ENCODE peak calls at places on chromosome 22, in five cellular contexts. M is AG04450, O is neural crest cell, J is endothelial cell, L is RWPE1. X is an unnamed sample.
A peak's percentile ranks its signal among the peaks of the same experiment; 100 is the strongest.

GRCh38 chr22:32949719-32950118 is 108.5 kb downstream of the SYN3 start:
- DNase-seq in M (no peak), O (no peak), J (no peak), L (no peak), X (no peak)

GRCh38 chr22:49508561-49508960 is 319.1 kb downstream of the BRD1 start:
- DNase-seq in M (no peak), O (no peak), J (no peak), L (no peak), X (no peak)

GRCh38 chr22:42760806-42761565 is 40.3 kb upstream of the A4GALT start:
- DNase-seq in M (no peak), O (no peak), J (no peak), L (no peak), X (no peak)

GRCh38 chr22:48575567-48576332 is 1251.9 kb downstream of the BRD1 start:
- DNase-seq in M (no peak), O (no peak), J (no peak), L (no peak), X (peak; percentile 16)

GRCh38 chr22:42070517-42071422 is at the start of gene NAGA:
- DNase-seq in M (peak; percentile 84), O (peak; percentile 90), J (peak; percentile 87), L (peak; percentile 85), X (peak; percentile 94)

GRCh38 chr22:49045276-49045675 is 782.4 kb downstream of the BRD1 start:
- DNase-seq in M (no peak), O (no peak), J (no peak), L (no peak), X (no peak)

GRCh38 chr22:48937032-48937639 is 890.5 kb downstream of the BRD1 start:
- DNase-seq in M (no peak), O (no peak), J (no peak), L (no peak), X (no peak)

GRCh38 chr22:23471698-23472097 is 108.4 kb downstream of the IGLL1 start:
- DNase-seq in M (no peak), O (no peak), J (no peak), L (no peak), X (no peak)

GRCh38 chr22:48474881-48475280 is 1352.8 kb downstream of the BRD1 start:
- DNase-seq in M (no peak), O (no peak), J (no peak), L (no peak), X (no peak)

GRCh38 chr22:42500164-42500835 is 19.3 kb downstream of the RRP7A start:
- DNase-seq in M (no peak), O (peak; percentile 44), J (peak; percentile 45), L (peak; percentile 90), X (peak; percentile 82)

GRCh38 chr22:46175631-46176030 is 25.3 kb downstream of the PPARA start:
- DNase-seq in M (peak; percentile 13), O (no peak), J (no peak), L (no peak), X (no peak)

GRCh38 chr22:24433868-24434471 is 6.6 kb downstream of the ADORA2A start:
- DNase-seq in M (no peak), O (no peak), J (no peak), L (no peak), X (peak; percentile 9)

GRCh38 chr22:48948575-48949170 is 879.0 kb downstream of the BRD1 start:
- DNase-seq in M (no peak), O (no peak), J (no peak), L (no peak), X (no peak)

GRCh38 chr22:41234815-41235687 is 5.7 kb downstream of the CHADL start:
- DNase-seq in M (no peak), O (no peak), J (no peak), L (no peak), X (no peak)

DNA sequence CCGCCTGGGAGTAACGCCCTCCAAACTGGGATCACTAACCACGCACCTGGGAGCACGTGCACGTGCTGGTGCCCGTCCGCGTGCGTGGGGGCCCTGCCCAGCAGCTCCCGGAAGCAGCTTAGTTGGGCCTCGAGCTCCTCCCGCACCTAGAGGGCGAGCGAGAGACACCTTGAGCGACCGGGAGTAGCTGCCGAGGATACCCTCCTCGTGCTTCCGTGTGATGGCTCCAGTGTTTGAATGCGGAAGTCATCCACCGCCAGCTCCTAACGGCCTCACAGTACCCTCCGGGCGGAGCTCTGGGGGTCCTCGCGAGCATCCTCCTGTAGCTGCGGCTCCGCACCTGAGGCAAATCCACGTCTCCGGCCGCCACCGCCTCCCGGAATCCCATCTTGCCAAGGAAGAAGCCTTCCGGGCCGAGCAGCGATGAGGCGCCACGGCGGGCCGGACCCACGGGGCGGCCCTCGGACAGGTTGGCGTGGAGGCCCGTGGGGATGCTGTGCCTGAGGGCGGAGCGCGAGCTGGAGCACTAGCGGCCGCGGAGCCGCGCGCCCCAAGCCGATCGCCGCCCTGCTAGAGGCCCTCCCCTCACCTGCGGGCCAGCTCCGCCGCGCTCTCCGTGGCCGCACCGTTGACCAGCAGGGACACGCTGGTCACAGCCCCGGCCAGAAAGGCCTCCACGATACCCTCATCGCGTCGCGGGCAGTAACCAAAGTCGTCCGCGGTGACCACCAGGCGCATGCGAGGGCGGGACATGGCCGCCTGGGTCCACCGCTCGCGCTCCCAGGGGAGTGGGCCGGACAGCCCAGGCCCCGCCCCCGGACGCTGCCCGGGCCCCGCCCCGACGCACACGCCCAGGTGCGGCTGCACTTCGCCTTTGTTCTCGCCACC is at the start of gene YDJC:
- DNase-seq in M (peak; percentile 70), O (peak; percentile 96), J (peak; percentile 98), L (peak; percentile 81), X (peak; percentile 98)
- TF ChIP-seq CTCF in M (peak; percentile 57), O (peak; percentile 61), J (peak; percentile 97), L (peak; percentile 64), X (no peak)

DNA sequence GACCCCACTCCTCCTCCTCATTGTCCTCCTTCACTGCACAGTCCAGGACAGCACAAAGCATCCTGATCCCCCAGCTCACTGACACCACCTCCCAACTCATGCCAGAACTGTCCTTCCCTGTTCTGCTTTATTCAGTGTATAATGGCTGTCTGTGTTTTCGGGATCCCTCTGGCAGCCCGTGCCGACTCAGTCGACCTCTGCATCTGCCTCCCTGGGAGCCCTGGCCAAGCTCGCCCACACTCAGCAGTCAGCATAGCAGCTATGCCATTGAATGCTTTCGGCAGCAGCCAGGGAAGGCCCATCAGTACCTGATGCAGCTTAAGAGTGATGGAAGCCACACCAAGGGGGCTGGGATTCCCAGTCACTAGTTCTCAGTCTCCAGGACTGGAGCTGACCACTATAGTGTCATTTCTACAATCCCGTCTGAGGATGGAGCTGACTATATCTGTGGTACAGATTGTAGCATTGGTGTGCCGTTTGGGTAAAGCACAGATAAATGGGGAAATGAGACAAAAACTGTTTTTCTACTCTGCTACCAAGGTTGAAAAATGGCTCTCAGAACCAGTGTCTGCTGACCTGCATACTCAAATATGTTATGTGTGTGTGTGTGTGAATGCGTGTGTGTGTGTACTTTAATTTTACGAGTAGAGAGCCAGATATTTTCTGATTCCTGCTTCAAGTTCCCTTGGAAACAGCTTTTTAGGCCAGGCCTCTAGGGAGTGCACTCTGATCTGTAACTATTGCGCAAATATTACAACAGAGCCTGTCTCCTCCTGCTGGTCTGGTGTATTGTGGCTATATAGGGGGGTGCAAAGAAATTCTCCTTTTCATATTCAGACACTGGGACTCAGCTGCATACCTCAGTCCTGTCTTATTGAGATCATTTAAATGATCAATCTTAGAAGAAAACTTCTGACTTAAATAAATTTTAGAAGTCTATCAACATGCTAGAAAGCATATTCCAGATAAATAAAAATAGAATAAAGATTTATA is 78.8 kb upstream of the TOP3B start:
- DNase-seq in M (no peak), O (no peak), J (no peak), L (peak; percentile 55), X (no peak)
- TF ChIP-seq CTCF in M (peak; percentile 53), O (peak; percentile 28), J (no peak), L (peak; percentile 20), X (no peak)

GRCh38 chr22:30222321-30222720 is 24.2 kb downstream of the LIF start:
- DNase-seq in M (no peak), O (no peak), J (no peak), L (no peak), X (no peak)

GRCh38 chr22:30219668-30220278 is 26.8 kb downstream of the LIF start:
- DNase-seq in M (no peak), O (no peak), J (no peak), L (no peak), X (no peak)

GRCh38 chr22:30221121-30221992 is 25.2 kb downstream of the LIF start:
- DNase-seq in M (no peak), O (no peak), J (no peak), L (no peak), X (no peak)

GRCh38 chr22:30219049-30219448 is 27.5 kb downstream of the LIF start:
- DNase-seq in M (no peak), O (no peak), J (no peak), L (no peak), X (no peak)

DNA sequence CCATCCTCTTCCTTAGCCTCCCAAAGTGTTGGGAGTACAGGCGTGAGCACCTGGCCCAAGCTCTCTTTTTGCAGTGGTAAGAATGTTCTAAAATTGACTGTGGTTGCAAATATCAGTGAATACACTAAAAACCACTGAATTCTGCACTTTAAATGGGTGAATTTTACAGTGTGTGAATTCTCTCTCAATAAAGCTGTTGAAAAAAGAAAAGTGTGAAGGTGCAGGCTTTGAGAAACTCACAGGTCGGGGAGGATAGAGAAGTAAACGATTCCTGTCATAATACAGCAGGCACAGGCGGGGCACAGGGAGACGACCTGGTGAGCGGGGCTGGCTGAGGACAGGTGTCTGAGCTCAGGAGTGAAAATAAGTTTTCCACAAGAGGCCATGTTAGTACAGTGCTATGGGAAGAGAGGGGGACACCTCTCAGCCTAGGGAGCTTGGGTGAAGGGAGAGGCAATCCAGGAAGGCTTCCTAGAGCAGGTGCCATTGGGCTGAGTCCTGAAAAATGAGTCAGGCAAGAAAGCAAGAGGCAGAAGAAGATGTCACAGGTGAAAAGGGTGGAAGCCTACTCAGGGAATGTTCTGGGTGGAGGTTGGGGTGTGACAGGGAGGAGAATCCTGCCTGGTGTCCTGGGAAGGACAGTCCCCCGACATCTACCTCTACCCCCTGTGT is 26.1 kb downstream of the LIF start:
- DNase-seq in M (no peak), O (no peak), J (no peak), L (no peak), X (no peak)
- TF ChIP-seq CTCF in M (no peak), O (no peak), J (no peak), L (no peak), X (no peak)

DNA sequence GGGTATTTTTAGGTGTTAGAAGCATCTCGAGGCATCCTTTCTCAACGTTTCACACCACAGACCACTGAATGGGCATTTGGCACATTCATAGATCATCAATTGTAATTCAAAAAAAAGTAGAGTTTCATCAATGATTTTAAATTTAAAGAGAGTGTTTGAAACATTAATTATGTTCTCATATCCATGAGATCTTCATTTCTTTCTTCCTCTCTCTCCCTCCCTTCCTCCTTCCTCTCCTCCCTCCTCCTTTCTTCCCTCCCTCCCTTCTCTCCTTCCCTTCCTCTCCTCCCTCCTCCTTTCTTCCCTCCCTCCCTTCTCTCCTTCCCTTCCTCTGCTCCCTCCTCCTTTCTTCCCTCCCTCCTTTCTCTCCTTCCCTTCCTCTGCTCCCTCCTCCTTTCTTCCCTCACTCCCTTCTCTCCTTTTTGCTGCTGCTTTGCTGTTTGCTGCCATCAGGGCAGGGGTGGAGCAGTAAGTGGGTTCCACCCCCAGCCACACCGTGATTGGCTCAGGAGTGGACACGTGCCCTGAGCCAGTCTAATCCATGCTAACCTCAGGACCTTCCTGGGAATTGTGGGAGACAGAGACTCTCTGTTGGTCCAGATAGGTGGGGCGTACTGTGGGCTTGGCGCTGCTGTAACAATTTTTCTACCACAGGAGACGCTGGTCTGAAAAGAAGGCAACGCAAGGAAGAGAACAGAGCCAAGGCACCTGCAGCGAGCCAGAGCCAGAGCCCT is 33.8 kb upstream of the APOBEC3A start:
- DNase-seq in M (peak; percentile 64), O (no peak), J (no peak), L (peak; percentile 55), X (no peak)
- TF ChIP-seq CTCF in M (peak; percentile 48), O (no peak), J (no peak), L (peak; percentile 36), X (no peak)

GRCh38 chr22:21098099-21098671 is 52.4 kb downstream of the LRRC74B start:
- DNase-seq in M (no peak), O (no peak), J (no peak), L (no peak), X (no peak)
- TF ChIP-seq CTCF in M (no peak), O (no peak), J (no peak), L (no peak), X (no peak)